ENCODE peak calls at places on chromosomes 12 and 14, in nine cellular contexts. One of them, this sample, is unnamed.

GRCh38 chr12:32273712-32274111 is 125.6 kb upstream of the FGD4 start:
- DNase-seq in AG04450: no peak
- DNase-seq in psoas muscle: no peak
- DNase-seq in tibial artery: no peak
- DNase-seq in transverse colon: peak; percentile 55
- DNase-seq in heart right ventricle: no peak
- DNase-seq in A549: no peak
- DNase-seq in lower leg skin: no peak
- DNase-seq in fibroblast of lung: no peak
- DNase-seq in this sample: no peak

GRCh38 chr12:65083581-65083980 is 37.5 kb downstream of the WIF1 start:
- DNase-seq in transverse colon: no peak
- DNase-seq in AG04450: no peak
- DNase-seq in fibroblast of lung: no peak
- DNase-seq in A549: no peak
- DNase-seq in lower leg skin: no peak
- DNase-seq in tibial artery: no peak
- DNase-seq in heart right ventricle: no peak
- DNase-seq in psoas muscle: no peak
- DNase-seq in this sample: no peak

GRCh38 chr14:22391908-22392307 is 197.1 kb downstream of the DAD1 start:
- DNase-seq in tibial artery: no peak
- DNase-seq in psoas muscle: no peak
- DNase-seq in fibroblast of lung: peak; percentile 70
- DNase-seq in AG04450: peak; percentile 37
- DNase-seq in A549: peak; percentile 67
- DNase-seq in heart right ventricle: peak; percentile 70
- DNase-seq in lower leg skin: no peak
- DNase-seq in transverse colon: peak; percentile 39
- DNase-seq in this sample: peak; percentile 62

GRCh38 chr14:68947802-68948201 is 31.3 kb downstream of the ACTN1 start:
- DNase-seq in transverse colon: peak; percentile 87
- DNase-seq in fibroblast of lung: no peak
- DNase-seq in lower leg skin: peak; percentile 59
- DNase-seq in tibial artery: peak; percentile 97
- DNase-seq in psoas muscle: peak; percentile 88
- DNase-seq in A549: peak; percentile 76
- DNase-seq in AG04450: no peak
- DNase-seq in heart right ventricle: peak; percentile 86
- DNase-seq in this sample: peak; percentile 23

GRCh38 chr14:93536945-93537344 is 106.2 kb downstream of the UNC79 start:
- DNase-seq in transverse colon: no peak
- DNase-seq in fibroblast of lung: no peak
- DNase-seq in heart right ventricle: no peak
- DNase-seq in tibial artery: no peak
- DNase-seq in A549: peak; percentile 6
- DNase-seq in AG04450: no peak
- DNase-seq in lower leg skin: no peak
- DNase-seq in psoas muscle: no peak
- DNase-seq in this sample: no peak

GRCh38 chr12:123223241-123223668 is 9.7 kb downstream of the MPHOSPH9 start:
- DNase-seq in psoas muscle: no peak
- DNase-seq in transverse colon: peak; percentile 23
- DNase-seq in lower leg skin: no peak
- DNase-seq in heart right ventricle: no peak
- DNase-seq in tibial artery: no peak
- DNase-seq in fibroblast of lung: no peak
- DNase-seq in A549: no peak
- DNase-seq in AG04450: no peak
- DNase-seq in this sample: no peak

GRCh38 chr14:72962829-72963312 is 36.6 kb downstream of the DCAF4 start:
- DNase-seq in lower leg skin: no peak
- DNase-seq in heart right ventricle: no peak
- DNase-seq in transverse colon: peak; percentile 12
- DNase-seq in psoas muscle: no peak
- DNase-seq in tibial artery: no peak
- DNase-seq in AG04450: peak; percentile 75
- DNase-seq in fibroblast of lung: peak; percentile 95
- DNase-seq in A549: peak; percentile 81
- DNase-seq in this sample: no peak

GRCh38 chr14:103091883-103092222 is 2.7 kb upstream of the EXOC3L4 start:
- DNase-seq in fibroblast of lung: no peak
- DNase-seq in lower leg skin: no peak
- DNase-seq in heart right ventricle: no peak
- DNase-seq in AG04450: no peak
- DNase-seq in transverse colon: no peak
- DNase-seq in tibial artery: no peak
- DNase-seq in psoas muscle: no peak
- DNase-seq in A549: no peak
- DNase-seq in this sample: no peak

GRCh38 chr12:75705749-75706719 is 194.6 kb upstream of the KRR1 start:
- DNase-seq in fibroblast of lung: peak; percentile 100
- DNase-seq in psoas muscle: no peak
- DNase-seq in transverse colon: no peak
- DNase-seq in A549: peak; percentile 41
- DNase-seq in AG04450: peak; percentile 99
- DNase-seq in heart right ventricle: peak; percentile 69
- DNase-seq in tibial artery: no peak
- DNase-seq in lower leg skin: no peak
- DNase-seq in this sample: no peak

GRCh38 chr14:76767681-76768055 is 6.4 kb downstream of the VASH1 start:
- DNase-seq in heart right ventricle: no peak
- DNase-seq in tibial artery: peak; percentile 60
- DNase-seq in transverse colon: no peak
- DNase-seq in fibroblast of lung: no peak
- DNase-seq in lower leg skin: peak; percentile 9
- DNase-seq in A549: no peak
- DNase-seq in psoas muscle: no peak
- DNase-seq in AG04450: no peak
- DNase-seq in this sample: no peak

GRCh38 chr12:103840399-103840880 is 594 bp downstream of the NT5DC3 start:
- DNase-seq in heart right ventricle: no peak
- DNase-seq in A549: peak; percentile 40
- DNase-seq in fibroblast of lung: peak; percentile 45
- DNase-seq in lower leg skin: no peak
- DNase-seq in tibial artery: peak; percentile 75
- DNase-seq in transverse colon: peak; percentile 21
- DNase-seq in psoas muscle: peak; percentile 65
- DNase-seq in AG04450: no peak
- DNase-seq in this sample: no peak

GRCh38 chr12:1080520-1081223 is 89.6 kb downstream of the ERC1 start:
- DNase-seq in A549: no peak
- DNase-seq in lower leg skin: no peak
- DNase-seq in fibroblast of lung: no peak
- DNase-seq in transverse colon: no peak
- DNase-seq in tibial artery: no peak
- DNase-seq in AG04450: no peak
- DNase-seq in heart right ventricle: no peak
- DNase-seq in psoas muscle: no peak
- DNase-seq in this sample: no peak
- H3K4me3 ChIP-seq in A549: no peak overlapping the region
- H3K4me3 ChIP-seq in lower leg skin: no peak overlapping the region
- H3K4me3 ChIP-seq in fibroblast of lung: no peak overlapping the region
- H3K4me3 ChIP-seq in transverse colon: no peak overlapping the region
- H3K4me3 ChIP-seq in tibial artery: no peak overlapping the region
- H3K4me3 ChIP-seq in AG04450: no peak overlapping the region
- H3K4me3 ChIP-seq in heart right ventricle: no peak overlapping the region
- H3K4me3 ChIP-seq in psoas muscle: no peak overlapping the region
- H3K4me3 ChIP-seq in this sample: no peak overlapping the region

GRCh38 chr12:125395583-125396215 is 330.5 kb downstream of the AACS start:
- DNase-seq in AG04450: no peak
- DNase-seq in transverse colon: no peak
- DNase-seq in lower leg skin: no peak
- DNase-seq in tibial artery: no peak
- DNase-seq in heart right ventricle: no peak
- DNase-seq in A549: peak; percentile 6
- DNase-seq in psoas muscle: no peak
- DNase-seq in fibroblast of lung: no peak
- DNase-seq in this sample: no peak
- H3K4me3 ChIP-seq in AG04450: no peak overlapping the region
- H3K4me3 ChIP-seq in transverse colon: no peak overlapping the region
- H3K4me3 ChIP-seq in lower leg skin: no peak overlapping the region
- H3K4me3 ChIP-seq in tibial artery: no peak overlapping the region
- H3K4me3 ChIP-seq in heart right ventricle: no peak overlapping the region
- H3K4me3 ChIP-seq in A549: no peak overlapping the region
- H3K4me3 ChIP-seq in psoas muscle: no peak overlapping the region
- H3K4me3 ChIP-seq in fibroblast of lung: no peak overlapping the region
- H3K4me3 ChIP-seq in this sample: no peak overlapping the region

DNA sequence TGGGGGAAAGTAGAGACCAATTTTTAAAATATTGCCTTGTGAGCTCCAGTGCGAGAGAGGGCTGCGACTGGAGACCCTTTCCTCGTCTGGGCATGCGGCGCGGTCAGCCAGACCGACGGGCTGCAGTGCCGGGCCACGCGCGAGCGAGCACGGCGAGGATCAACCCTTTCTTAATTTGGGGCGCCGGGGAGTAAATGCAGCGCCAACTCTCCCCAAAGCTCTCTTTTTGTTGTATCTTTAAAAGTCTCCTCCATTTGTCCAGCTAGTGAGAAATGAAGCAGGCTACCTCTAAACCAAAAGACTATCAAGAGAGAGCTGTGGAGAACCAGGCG is 1.5 kb downstream of the SIX1 start:
- DNase-seq in heart right ventricle: no peak
- DNase-seq in AG04450: no peak
- DNase-seq in lower leg skin: no peak
- DNase-seq in fibroblast of lung: no peak
- DNase-seq in psoas muscle: no peak
- DNase-seq in transverse colon: no peak
- DNase-seq in tibial artery: no peak
- DNase-seq in A549: no peak
- DNase-seq in this sample: no peak
- H3K4me3 ChIP-seq in heart right ventricle: peak overlapping the region; percentile 53
- H3K4me3 ChIP-seq in AG04450: peak overlapping the region; percentile 88
- H3K4me3 ChIP-seq in lower leg skin: no peak overlapping the region
- H3K4me3 ChIP-seq in fibroblast of lung: peak overlapping the region; percentile 61
- H3K4me3 ChIP-seq in psoas muscle: peak overlapping the region; percentile 91
- H3K4me3 ChIP-seq in transverse colon: no peak overlapping the region
- H3K4me3 ChIP-seq in tibial artery: peak overlapping the region; percentile 77
- H3K4me3 ChIP-seq in A549: peak overlapping the region; percentile 58
- H3K4me3 ChIP-seq in this sample: peak overlapping the region; percentile 63

GRCh38 chr12:51827925-51828818 is 20.3 kb downstream of the FIGNL2 start:
- DNase-seq in AG04450: no peak
- DNase-seq in transverse colon: peak; percentile 68
- DNase-seq in fibroblast of lung: peak; percentile 87
- DNase-seq in A549: peak; percentile 47
- DNase-seq in heart right ventricle: no peak
- DNase-seq in lower leg skin: no peak
- DNase-seq in tibial artery: no peak
- DNase-seq in psoas muscle: no peak
- DNase-seq in this sample: no peak
- H3K4me3 ChIP-seq in AG04450: no peak overlapping the region
- H3K4me3 ChIP-seq in transverse colon: no peak overlapping the region
- H3K4me3 ChIP-seq in fibroblast of lung: no peak overlapping the region
- H3K4me3 ChIP-seq in A549: no peak overlapping the region
- H3K4me3 ChIP-seq in heart right ventricle: no peak overlapping the region
- H3K4me3 ChIP-seq in lower leg skin: no peak overlapping the region
- H3K4me3 ChIP-seq in tibial artery: no peak overlapping the region
- H3K4me3 ChIP-seq in psoas muscle: no peak overlapping the region
- H3K4me3 ChIP-seq in this sample: no peak overlapping the region

GRCh38 chr14:105141486-105142281 is 26.9 kb downstream of the JAG2 start:
- DNase-seq in heart right ventricle: no peak
- DNase-seq in lower leg skin: no peak
- DNase-seq in fibroblast of lung: no peak
- DNase-seq in psoas muscle: peak; percentile 48
- DNase-seq in AG04450: no peak
- DNase-seq in transverse colon: peak; percentile 3
- DNase-seq in tibial artery: peak; percentile 56
- DNase-seq in A549: no peak
- DNase-seq in this sample: no peak

GRCh38 chr14:105139831-105140239 is 28.7 kb downstream of the JAG2 start:
- DNase-seq in tibial artery: peak; percentile 41
- DNase-seq in psoas muscle: no peak
- DNase-seq in A549: no peak
- DNase-seq in fibroblast of lung: no peak
- DNase-seq in lower leg skin: no peak
- DNase-seq in AG04450: no peak
- DNase-seq in heart right ventricle: no peak
- DNase-seq in transverse colon: no peak
- DNase-seq in this sample: no peak

GRCh38 chr14:105139212-105139825 is 29.3 kb downstream of the JAG2 start:
- DNase-seq in AG04450: no peak
- DNase-seq in transverse colon: no peak
- DNase-seq in A549: no peak
- DNase-seq in tibial artery: peak; percentile 38
- DNase-seq in fibroblast of lung: no peak
- DNase-seq in psoas muscle: no peak
- DNase-seq in lower leg skin: no peak
- DNase-seq in heart right ventricle: no peak
- DNase-seq in this sample: no peak

GRCh38 chr14:105141026-105141425 is 27.6 kb downstream of the JAG2 start:
- DNase-seq in transverse colon: no peak
- DNase-seq in tibial artery: peak; percentile 24
- DNase-seq in A549: no peak
- DNase-seq in fibroblast of lung: no peak
- DNase-seq in AG04450: no peak
- DNase-seq in heart right ventricle: no peak
- DNase-seq in psoas muscle: no peak
- DNase-seq in lower leg skin: no peak
- DNase-seq in this sample: no peak

DNA sequence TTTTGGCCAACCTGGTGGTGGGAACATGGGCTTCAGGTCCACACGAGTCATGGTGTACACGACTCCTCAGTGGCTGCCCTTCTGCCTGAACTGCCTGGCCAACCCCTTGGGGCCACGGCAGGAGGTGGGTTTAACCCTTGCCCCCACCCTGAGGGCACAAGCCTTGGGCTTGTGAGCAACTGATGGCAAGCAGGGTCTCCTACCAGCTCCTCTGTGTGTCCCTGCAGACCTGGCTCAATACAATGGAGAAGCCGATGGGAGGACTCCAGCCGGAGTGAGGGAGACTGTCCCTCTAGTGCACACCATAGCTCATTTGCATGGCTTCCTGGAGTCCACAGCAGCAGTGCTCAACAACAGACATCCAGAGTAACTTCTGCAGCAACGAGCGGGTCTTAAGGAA is 28.0 kb downstream of the JAG2 start:
- DNase-seq in lower leg skin: no peak
- DNase-seq in psoas muscle: no peak
- DNase-seq in heart right ventricle: no peak
- DNase-seq in transverse colon: no peak
- DNase-seq in AG04450: no peak
- DNase-seq in tibial artery: peak; percentile 43
- DNase-seq in fibroblast of lung: no peak
- DNase-seq in A549: no peak
- DNase-seq in this sample: no peak
- H3K4me3 ChIP-seq in lower leg skin: no peak overlapping the region
- H3K4me3 ChIP-seq in psoas muscle: no peak overlapping the region
- H3K4me3 ChIP-seq in heart right ventricle: no peak overlapping the region
- H3K4me3 ChIP-seq in transverse colon: no peak overlapping the region
- H3K4me3 ChIP-seq in AG04450: no peak overlapping the region
- H3K4me3 ChIP-seq in tibial artery: no peak overlapping the region
- H3K4me3 ChIP-seq in fibroblast of lung: no peak overlapping the region
- H3K4me3 ChIP-seq in A549: no peak overlapping the region
- H3K4me3 ChIP-seq in this sample: no peak overlapping the region

This sample was measured in LNCaP clone FGC.